ENCODE peak calls at places on chromosomes 4 and X, in four cellular contexts. O is fibroblast of lung, R is upper lobe of right lung, N is AG04450. X is an unnamed sample.

GRCh38 chr4:56871357-56871993 is 36.2 kb upstream of the REST start:
- DNase-seq in O (peak; percentile 5), R (no peak), N (no peak), X (no peak)

GRCh38 chr4:120331486-120332281 is 265.0 kb upstream of the MAD2L1 start:
- DNase-seq in O (peak; percentile 66), R (no peak), N (no peak), X (no peak)

GRCh38 chr4:139988863-139989765 is 164.9 kb downstream of the MAML3 start:
- DNase-seq in O (peak; percentile 98), R (no peak), N (peak; percentile 78), X (peak; percentile 54)

GRCh38 chr4:102717448-102718092 is 43.2 kb downstream of the MANBA start:
- DNase-seq in O (peak; percentile 7), R (no peak), N (no peak), X (no peak)

GRCh38 chrX:108731144-108731543 is 5.2 kb downstream of the IRS4 start:
- DNase-seq in O (no peak), R (no peak), N (no peak), X (no peak)

GRCh38 chrX:121114691-121115090 is 67.3 kb downstream of the GLUD2 start:
- DNase-seq in O (no peak), R (no peak), N (no peak), X (no peak)

GRCh38 chr4:62431513-62431912 is 1231.4 kb downstream of the ADGRL3 start:
- DNase-seq in O (no peak), R (no peak), N (no peak), X (no peak)

GRCh38 chr4:113411496-113411938 is 350.0 kb downstream of the CAMK2D start:
- DNase-seq in O (peak; percentile 95), R (no peak), N (peak; percentile 87), X (peak; percentile 76)

GRCh38 chr4:106541253-106541652 is 172.7 kb upstream of the GIMD1 start:
- DNase-seq in O (peak; percentile 74), R (no peak), N (no peak), X (no peak)

GRCh38 chrX:38816158-38816557 is 14.9 kb downstream of the MID1IP1 start:
- DNase-seq in O (no peak), R (no peak), N (no peak), X (no peak)

GRCh38 chr4:72558655-72559054 is 10.4 kb downstream of the ADAMTS3 start:
- DNase-seq in O (no peak), R (no peak), N (no peak), X (no peak)

GRCh38 chr4:169272265-169272886 is 1.6 kb upstream of the SH3RF1 start:
- DNase-seq in O (peak; percentile 87), R (no peak), N (peak; percentile 49), X (peak; percentile 84)

GRCh38 chr4:149549911-149550310 is 265.7 kb downstream of the IQCM start:
- DNase-seq in O (peak; percentile 13), R (no peak), N (no peak), X (no peak)

GRCh38 chrX:104309169-104309568 is 54.4 kb upstream of the ESX1 start:
- DNase-seq in O (no peak), R (no peak), N (no peak), X (no peak)

GRCh38 chr4:66048861-66049260 is 378.6 kb upstream of the EPHA5 start:
- DNase-seq in O (peak; percentile 5), R (no peak), N (no peak), X (no peak)

GRCh38 chrX:115906881-115907280 is 263.7 kb upstream of the AGTR2 start:
- DNase-seq in O (no peak), R (no peak), N (no peak), X (no peak)

GRCh38 chr4:96916731-96917130 is 1076.8 kb downstream of the PDHA2 start:
- DNase-seq in O (no peak), R (no peak), N (no peak), X (no peak)

GRCh38 chr4:17580969-17581368 is 4.0 kb downstream of the LAP3 start:
- DNase-seq in O (peak; percentile 88), R (no peak), N (peak; percentile 36), X (no peak)

GRCh38 chr4:8821151-8821950 is 50.3 kb downstream of the HMX1 start:
- DNase-seq in O (no peak), R (peak; percentile 39), N (no peak), X (no peak)

GRCh38 chr4:138599965-138600364 is 357.8 kb upstream of the SLC7A11 start:
- DNase-seq in O (no peak), R (no peak), N (no peak), X (no peak)

GRCh38 chr4:147822128-147822527 is 90.2 kb downstream of the ARHGAP10 start:
- DNase-seq in O (peak; percentile 72), R (peak; percentile 87), N (no peak), X (no peak)

GRCh38 chr4:173217727-173218126 is 49.1 kb downstream of the GALNT7 start:
- DNase-seq in O (peak; percentile 75), R (no peak), N (peak; percentile 18), X (no peak)

GRCh38 chr4:152369903-152370296 is 166.0 kb downstream of the FBXW7 start:
- DNase-seq in O (no peak), R (no peak), N (no peak), X (no peak)

GRCh38 chr4:147286846-147287587 is 193.9 kb upstream of the EDNRA start:
- DNase-seq in O (no peak), R (no peak), N (peak; percentile 15), X (no peak)

GRCh38 chrX:367866-368265 is 18.8 kb downstream of the PPP2R3B start:
- DNase-seq in O (no peak), R (no peak), N (no peak), X (no peak)

GRCh38 chr4:82898322-82899243 is 2.0 kb upstream of the THAP9 start:
- DNase-seq in O (peak; percentile 94), R (no peak), N (peak; percentile 63), X (peak; percentile 77)

GRCh38 chrX:7927259-7928167 is at the start of gene PNPLA4:
- DNase-seq in O (peak; percentile 76), R (peak; percentile 93), N (no peak), X (no peak)

GRCh38 chr4:6594826-6595355 is 19.9 kb downstream of the MAN2B2 start:
- DNase-seq in O (no peak), R (no peak), N (no peak), X (no peak)

DNA sequence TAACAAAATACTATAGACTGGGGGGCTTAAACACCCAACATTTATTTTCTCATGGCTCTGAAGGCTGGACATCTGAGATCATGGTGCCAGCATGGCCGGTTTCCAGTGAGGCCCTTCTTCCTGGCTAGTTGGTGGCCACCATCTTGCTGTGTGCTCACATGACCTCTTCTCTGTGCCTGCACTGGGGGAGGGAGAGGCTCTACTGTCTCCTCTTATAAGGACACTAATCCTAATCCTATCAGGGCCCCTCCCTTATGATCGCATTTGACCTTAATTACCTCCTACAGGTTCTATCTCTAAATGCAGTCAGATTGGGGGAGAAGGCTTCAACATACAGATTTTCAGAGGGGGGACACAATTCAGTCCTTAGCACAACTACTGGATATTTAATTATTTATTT is 12.7 kb downstream of the CC2D2A start:
- DNase-seq in O (no peak), R (no peak), N (no peak), X (no peak)
- H3K4me3 ChIP-seq in O (no peak overlapping the region), R (no peak overlapping the region), N (no peak overlapping the region), X (no peak overlapping the region)

GRCh38 chrX:84909151-84909550 is 94.5 kb upstream of the APOOL start:
- DNase-seq in O (no peak), R (no peak), N (no peak), X (no peak)

GRCh38 chrX:84907324-84907946 is 96.2 kb upstream of the APOOL start:
- DNase-seq in O (peak; percentile 0), R (no peak), N (no peak), X (no peak)
- TF ChIP-seq CTCF in O (peak; percentile 26), R (peak; percentile 12), N (peak; percentile 34), X (no peak)

GRCh38 chrX:134237363-134237702 is 351 bp downstream of the CCDC160 start:
- DNase-seq in O (no peak), R (no peak), N (no peak), X (no peak)

GRCh38 chrX:134235236-134235635 is 1.7 kb upstream of the CCDC160 start:
- DNase-seq in O (no peak), R (no peak), N (no peak), X (no peak)

GRCh38 chrX:134239016-134239415 is 2.0 kb downstream of the CCDC160 start:
- DNase-seq in O (no peak), R (no peak), N (no peak), X (no peak)

GRCh38 chrX:134240209-134240608 is 3.2 kb downstream of the CCDC160 start:
- DNase-seq in O (no peak), R (no peak), N (no peak), X (no peak)

GRCh38 chrX:134236690-134237362 is at the start of gene CCDC160:
- DNase-seq in O (peak; percentile 38), R (peak; percentile 73), N (no peak), X (no peak)
- H3K4me3 ChIP-seq in O (peak within 1 kb of the TSS; percentile 37), R (peak within 1 kb of the TSS; percentile 43), N (peak within 1 kb of the TSS; percentile 53), X (peak within 1 kb of the TSS; percentile 25)

GRCh38 chrX:17361620-17362019 is 13.4 kb upstream of the NHS start:
- DNase-seq in O (no peak), R (no peak), N (no peak), X (no peak)
- TF ChIP-seq CTCF in O (peak; percentile 17), R (no peak), N (peak; percentile 33), X (no peak)

GRCh38 chr4:89142691-89143669 is 31.6 kb downstream of the TIGD2 start:
- DNase-seq in O (no peak), R (no peak), N (no peak), X (no peak)
- H3K4me3 ChIP-seq in O (no peak overlapping the region), R (no peak overlapping the region), N (no peak overlapping the region), X (no peak overlapping the region)

DNA sequence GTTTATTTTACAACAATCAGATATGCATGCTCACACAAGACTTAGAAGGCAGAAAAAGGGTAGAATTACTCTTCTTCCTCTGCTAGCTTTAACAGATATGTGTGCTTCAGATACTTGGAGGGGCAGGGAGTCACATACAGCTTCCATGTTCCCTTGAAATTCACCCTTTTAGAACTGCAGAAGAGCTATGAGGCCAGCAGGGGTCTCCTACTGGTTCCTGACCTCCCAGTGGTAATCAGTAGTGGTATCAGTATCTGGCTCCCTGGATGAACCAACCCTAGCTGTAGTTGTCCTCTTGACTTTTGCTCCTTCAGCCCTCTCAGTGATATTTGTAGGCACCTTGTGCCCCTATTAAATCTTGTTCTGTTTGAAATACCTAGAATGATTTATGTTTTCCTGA is 81.5 kb downstream of the RCHY1 start:
- DNase-seq in O (peak; percentile 5), R (no peak), N (no peak), X (no peak)
- TF ChIP-seq CTCF in O (peak; percentile 14), R (peak; percentile 14), N (peak; percentile 50), X (peak; percentile 36)

DNA sequence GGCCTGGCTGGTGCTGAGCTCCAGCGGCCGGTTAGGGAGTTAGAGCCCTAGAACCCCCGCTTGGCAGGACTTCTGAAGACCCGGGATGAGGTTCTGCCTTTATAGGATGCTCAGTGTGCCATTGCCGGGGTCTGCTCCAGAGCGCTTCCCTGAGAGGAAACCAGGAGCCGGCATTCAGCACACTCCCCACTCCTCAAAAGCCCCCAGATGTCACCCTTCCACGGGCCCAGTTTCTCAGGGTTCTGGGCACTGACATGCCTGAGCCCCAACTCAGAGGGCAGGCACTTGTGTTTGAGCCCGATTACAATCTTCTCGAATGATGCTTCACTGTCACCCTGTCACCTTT is 6.5 kb downstream of the NKX3-2 start:
- DNase-seq in O (no peak), R (no peak), N (no peak), X (no peak)
- H3K4me3 ChIP-seq in O (no peak overlapping the region), R (no peak overlapping the region), N (no peak overlapping the region), X (no peak overlapping the region)

X was measured in AG04449.